ENCODE peak calls at places on chromosomes 11 and 22, in nine cellular contexts. B, M, Q, A, T, K, Z, R and Y are unnamed samples.

GRCh38 chr11:61281581-61282250 is 13.4 kb downstream of the VWCE start:
- DNase-seq in B (peak; percentile 40), M (no peak), Q (no peak), A (peak; percentile 67), T (peak; percentile 58), K (peak; percentile 99), Z (peak; percentile 41), R (peak; percentile 87), Y (no peak)

GRCh38 chr11:107457558-107458271 is at the start of gene CWF19L2:
- DNase-seq in B (peak; percentile 97), M (peak; percentile 96), Q (peak; percentile 96), A (peak; percentile 94), T (peak; percentile 97), K (peak; percentile 76), Z (peak; percentile 97), R (peak; percentile 95), Y (peak; percentile 96)

GRCh38 chr11:19769820-19770219 is 57.2 kb downstream of the NAV2 start:
- DNase-seq in B (peak; percentile 47), M (peak; percentile 66), Q (no peak), A (no peak), T (no peak), K (no peak), Z (peak; percentile 85), R (no peak), Y (peak; percentile 81)

GRCh38 chr11:120295110-120295509 is 30.0 kb upstream of the TLCD5 start:
- DNase-seq in B (peak; percentile 36), M (no peak), Q (no peak), A (no peak), T (no peak), K (no peak), Z (no peak), R (no peak), Y (no peak)

GRCh38 chr22:32407936-32408335 is 4.1 kb downstream of the RTCB start:
- DNase-seq in B (no peak), M (no peak), Q (no peak), A (no peak), T (no peak), K (no peak), Z (no peak), R (no peak), Y (no peak)

GRCh38 chr22:38162881-38163843 is 18.5 kb downstream of the PLA2G6 start:
- DNase-seq in B (no peak), M (no peak), Q (no peak), A (no peak), T (no peak), K (peak; percentile 15), Z (no peak), R (no peak), Y (no peak)

GRCh38 chr22:30240541-30241417 is 5.8 kb downstream of the LIF start:
- DNase-seq in B (no peak), M (peak; percentile 65), Q (no peak), A (no peak), T (no peak), K (no peak), Z (peak; percentile 57), R (no peak), Y (no peak)

GRCh38 chr11:117931971-117932370 is 2.8 kb upstream of the TMPRSS13 start:
- DNase-seq in B (no peak), M (no peak), Q (no peak), A (no peak), T (no peak), K (no peak), Z (no peak), R (no peak), Y (no peak)

GRCh38 chr11:103850419-103851165 is 185.8 kb upstream of the DDI1 start:
- DNase-seq in B (no peak), M (peak; percentile 36), Q (no peak), A (no peak), T (no peak), K (no peak), Z (no peak), R (no peak), Y (no peak)

GRCh38 chr11:8229299-8230177 is 34.1 kb downstream of the LMO1 start:
- DNase-seq in B (peak; percentile 21), M (no peak), Q (no peak), A (no peak), T (peak; percentile 78), K (no peak), Z (peak; percentile 5), R (no peak), Y (no peak)

GRCh38 chr11:61815790-61816735 is 740 bp downstream of the FADS1 start:
- DNase-seq in B (peak; percentile 79), M (peak; percentile 60), Q (peak; percentile 64), A (peak; percentile 79), T (peak; percentile 84), K (peak; percentile 90), Z (peak; percentile 83), R (peak; percentile 91), Y (peak; percentile 56)

GRCh38 chr11:12845739-12846358 is 163.3 kb upstream of the RASSF10 start:
- DNase-seq in B (no peak), M (peak; percentile 78), Q (peak; percentile 98), A (peak; percentile 29), T (no peak), K (peak; percentile 27), Z (no peak), R (peak; percentile 68), Y (peak; percentile 83)

DNA sequence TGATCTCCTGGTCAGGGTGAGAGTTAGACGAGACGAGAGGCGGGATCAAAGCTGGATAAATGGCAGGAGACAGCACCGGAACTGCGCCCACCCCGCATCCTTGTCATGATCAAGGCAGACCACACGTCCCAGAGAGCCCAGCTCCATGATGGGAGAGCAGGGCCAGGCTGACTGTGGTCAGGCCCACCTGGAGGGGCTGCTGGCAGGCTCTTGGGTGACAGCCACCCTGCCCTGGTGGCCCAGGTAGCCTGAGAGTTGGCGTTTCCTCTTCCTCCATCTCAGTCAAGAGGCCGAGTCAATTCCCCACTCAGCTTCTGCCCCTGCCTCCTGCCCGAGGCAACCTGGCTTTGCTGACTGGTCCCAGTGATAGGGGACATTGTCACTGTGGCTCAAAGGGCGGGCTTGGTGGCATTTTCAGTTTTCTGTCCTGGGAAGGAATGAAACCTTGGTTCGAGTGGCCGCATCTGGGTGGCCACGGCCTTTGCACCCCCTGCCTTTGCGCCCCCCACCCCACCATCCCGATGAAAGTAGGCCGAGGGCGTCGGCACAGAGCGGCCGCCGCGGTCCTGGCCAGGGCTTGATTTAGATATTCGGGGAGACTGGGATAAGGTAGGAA is 60.8 kb upstream of the PPARA start:
- DNase-seq in B (no peak), M (no peak), Q (no peak), A (no peak), T (no peak), K (no peak), Z (no peak), R (peak; percentile 56), Y (no peak)
- H3K4me3 ChIP-seq in B (no peak overlapping the region), M (no peak overlapping the region), Q (no peak overlapping the region), A (no peak overlapping the region), T (no peak overlapping the region), K (no peak overlapping the region), Z (peak overlapping the region; percentile 72), R (no peak overlapping the region), Y (peak overlapping the region; percentile 98)

DNA sequence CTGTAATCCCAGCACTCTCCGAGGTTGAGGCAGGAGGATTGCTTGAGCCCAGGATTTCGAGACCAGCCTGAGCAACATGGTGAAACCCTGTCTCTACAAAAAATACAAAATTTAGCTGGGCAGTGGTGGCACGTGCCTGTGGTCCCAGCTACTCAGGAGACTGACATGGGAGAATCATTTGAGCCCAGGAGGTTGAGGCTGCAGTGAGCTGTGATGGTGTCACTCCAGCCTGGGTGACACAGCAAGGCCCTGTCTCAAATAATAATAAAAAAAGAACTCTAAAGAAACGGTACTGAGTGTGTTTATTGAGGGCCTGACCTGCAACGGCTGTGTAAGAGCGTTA is 52.7 kb downstream of the PRDM10 start:
- DNase-seq in B (no peak), M (no peak), Q (no peak), A (no peak), T (no peak), K (no peak), Z (peak; percentile 5), R (no peak), Y (no peak)
- H3K4me3 ChIP-seq in B (no peak overlapping the region), M (no peak overlapping the region), Q (no peak overlapping the region), A (no peak overlapping the region), T (no peak overlapping the region), K (no peak overlapping the region), Z (no peak overlapping the region), R (no peak overlapping the region), Y (no peak overlapping the region)

GRCh38 chr22:45229181-45229580 is 11.5 kb downstream of the KIAA0930 start:
- DNase-seq in B (no peak), M (no peak), Q (no peak), A (no peak), T (no peak), K (peak; percentile 54), Z (no peak), R (peak; percentile 24), Y (no peak)

GRCh38 chr22:45228401-45228754 is 12.3 kb downstream of the KIAA0930 start:
- DNase-seq in B (no peak), M (no peak), Q (no peak), A (no peak), T (no peak), K (no peak), Z (no peak), R (peak; percentile 38), Y (no peak)

GRCh38 chr22:45227645-45228400 is 12.9 kb downstream of the KIAA0930 start:
- DNase-seq in B (no peak), M (no peak), Q (no peak), A (no peak), T (no peak), K (peak; percentile 66), Z (no peak), R (peak; percentile 78), Y (no peak)

GRCh38 chr22:45231293-45231692 is 9.4 kb downstream of the KIAA0930 start:
- DNase-seq in B (no peak), M (no peak), Q (no peak), A (no peak), T (peak; percentile 90), K (peak; percentile 20), Z (no peak), R (no peak), Y (no peak)

GRCh38 chr22:45230026-45230845 is 10.5 kb downstream of the KIAA0930 start:
- DNase-seq in B (no peak), M (no peak), Q (no peak), A (no peak), T (no peak), K (peak; percentile 31), Z (no peak), R (peak; percentile 30), Y (no peak)
- H3K4me3 ChIP-seq in B (no peak overlapping the region), M (no peak overlapping the region), Q (no peak overlapping the region), A (no peak overlapping the region), T (no peak overlapping the region), K (no peak overlapping the region), Z (no peak overlapping the region), R (no peak overlapping the region), Y (no peak overlapping the region)

DNA sequence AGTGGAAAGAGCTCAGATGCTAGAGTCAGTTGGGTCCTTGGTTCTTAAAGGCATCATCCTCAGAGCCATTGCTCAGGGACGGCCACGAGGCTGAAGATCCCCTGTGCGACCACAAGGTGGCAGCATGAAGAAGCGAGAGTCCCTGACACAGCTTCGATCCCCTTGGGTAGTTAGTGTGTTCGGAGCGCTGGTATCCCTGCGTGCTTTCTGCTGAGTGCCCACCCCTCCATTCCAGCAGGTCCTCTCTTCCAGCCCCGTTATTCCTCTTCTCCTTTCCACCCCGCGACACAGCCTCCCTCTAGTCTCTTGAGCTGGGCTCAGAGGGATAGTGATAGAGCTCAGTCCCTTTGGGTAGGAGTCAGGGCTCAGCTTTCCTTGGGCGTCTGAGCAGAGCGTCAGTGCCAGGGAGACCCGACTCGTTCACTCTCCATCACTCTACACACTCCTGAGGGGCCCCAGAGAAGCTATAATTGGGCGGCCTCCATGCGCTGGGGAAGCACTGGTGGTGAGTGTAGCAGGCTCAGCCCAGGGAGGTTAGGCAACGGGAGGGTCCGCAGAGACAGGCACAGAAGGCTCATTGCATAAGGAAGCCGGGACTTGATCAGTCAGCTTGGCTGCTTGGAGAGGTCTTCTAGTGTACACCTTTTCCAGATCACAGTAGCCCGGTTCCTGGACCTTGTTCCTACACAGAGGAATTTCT is at the start of gene OR51D1:
- DNase-seq in B (peak; percentile 77), M (peak; percentile 67), Q (peak; percentile 41), A (peak; percentile 66), T (peak; percentile 52), K (peak; percentile 56), Z (peak; percentile 75), R (peak; percentile 82), Y (peak; percentile 61)
- H3K4me3 ChIP-seq in B (no peak within 1 kb of the TSS), M (peak within 1 kb of the TSS; percentile 38), Q (no peak within 1 kb of the TSS), A (no peak within 1 kb of the TSS), T (no peak within 1 kb of the TSS), K (no peak within 1 kb of the TSS), Z (no peak within 1 kb of the TSS), R (peak within 1 kb of the TSS; percentile 1), Y (peak within 1 kb of the TSS; percentile 37)